ENCODE peak calls at places on chromosome X, in five cellular contexts. One of them, this sample, is unnamed.

GRCh38 chrX:35380808-35381700 is 417.1 kb upstream of the MAGEB16 start:
- DNase-seq in HCT116: no peak
- DNase-seq in fibroblast of lung: peak; percentile 23
- DNase-seq in GM23248: peak; percentile 28
- DNase-seq in BJ: no peak
- DNase-seq in this sample: no peak

GRCh38 chrX:141969706-141970105 is 66.0 kb downstream of the MAGEC1 start:
- DNase-seq in GM23248: no peak
- DNase-seq in HCT116: no peak
- DNase-seq in BJ: no peak
- DNase-seq in fibroblast of lung: no peak
- DNase-seq in this sample: no peak

GRCh38 chrX:128518508-128518907 is 466.3 kb upstream of the ACTRT1 start:
- DNase-seq in HCT116: no peak
- DNase-seq in fibroblast of lung: no peak
- DNase-seq in GM23248: peak; percentile 0
- DNase-seq in BJ: no peak
- DNase-seq in this sample: no peak

GRCh38 chrX:154321624-154322023 is 26.0 kb downstream of the TKTL1 start:
- DNase-seq in GM23248: peak; percentile 20
- DNase-seq in BJ: no peak
- DNase-seq in HCT116: no peak
- DNase-seq in fibroblast of lung: no peak
- DNase-seq in this sample: no peak

GRCh38 chrX:45196701-45197100 is 4.0 kb downstream of the DIPK2B start:
- DNase-seq in HCT116: no peak
- DNase-seq in GM23248: peak; percentile 38
- DNase-seq in fibroblast of lung: peak; percentile 19
- DNase-seq in BJ: no peak
- DNase-seq in this sample: no peak

GRCh38 chrX:136325377-136325776 is 24.6 kb downstream of the ADGRG4 start:
- DNase-seq in HCT116: no peak
- DNase-seq in BJ: no peak
- DNase-seq in fibroblast of lung: no peak
- DNase-seq in GM23248: no peak
- DNase-seq in this sample: no peak

GRCh38 chrX:30085571-30085970 is 129.8 kb upstream of the MAGEB2 start:
- DNase-seq in BJ: no peak
- DNase-seq in GM23248: no peak
- DNase-seq in fibroblast of lung: no peak
- DNase-seq in HCT116: no peak
- DNase-seq in this sample: no peak

GRCh38 chrX:137031517-137032377 is 2.0 kb downstream of the GPR101 start:
- DNase-seq in fibroblast of lung: peak; percentile 29
- DNase-seq in BJ: no peak
- DNase-seq in HCT116: no peak
- DNase-seq in GM23248: peak; percentile 55
- DNase-seq in this sample: peak; percentile 42

GRCh38 chrX:41475166-41475565 is 28.0 kb downstream of the NYX start:
- DNase-seq in GM23248: no peak
- DNase-seq in fibroblast of lung: no peak
- DNase-seq in BJ: no peak
- DNase-seq in HCT116: no peak
- DNase-seq in this sample: no peak

GRCh38 chrX:13495232-13495631 is 74.2 kb upstream of the EGFL6 start:
- DNase-seq in BJ: no peak
- DNase-seq in GM23248: no peak
- DNase-seq in fibroblast of lung: no peak
- DNase-seq in HCT116: peak; percentile 23
- DNase-seq in this sample: no peak

GRCh38 chrX:137848291-137848905 is 282.5 kb downstream of the ZIC3 start:
- DNase-seq in BJ: no peak
- DNase-seq in HCT116: no peak
- DNase-seq in GM23248: no peak
- DNase-seq in fibroblast of lung: no peak
- DNase-seq in this sample: no peak

GRCh38 chrX:132127748-132128147 is at the start of gene FRMD7:
- DNase-seq in BJ: no peak
- DNase-seq in GM23248: no peak
- DNase-seq in fibroblast of lung: peak; percentile 3
- DNase-seq in HCT116: no peak
- DNase-seq in this sample: no peak

GRCh38 chrX:120200851-120201250 is 42.4 kb downstream of the RHOXF2 start:
- DNase-seq in fibroblast of lung: no peak
- DNase-seq in HCT116: no peak
- DNase-seq in BJ: no peak
- DNase-seq in GM23248: no peak
- DNase-seq in this sample: no peak

GRCh38 chrX:41733939-41734338 is 10.0 kb downstream of the GPR82 start:
- DNase-seq in BJ: no peak
- DNase-seq in HCT116: no peak
- DNase-seq in fibroblast of lung: no peak
- DNase-seq in GM23248: no peak
- DNase-seq in this sample: no peak

GRCh38 chrX:48919947-48920712 is 1.3 kb upstream of the PIM2 start:
- DNase-seq in GM23248: no peak
- DNase-seq in fibroblast of lung: no peak
- DNase-seq in BJ: no peak
- DNase-seq in HCT116: no peak
- DNase-seq in this sample: no peak

GRCh38 chrX:1468250-1468772 is 15.6 kb upstream of the ASMTL start:
- DNase-seq in HCT116: no peak
- DNase-seq in GM23248: peak; percentile 70
- DNase-seq in fibroblast of lung: no peak
- DNase-seq in BJ: no peak
- DNase-seq in this sample: peak; percentile 95

GRCh38 chrX:68942141-68942540 is 113.3 kb downstream of the EFNB1 start:
- DNase-seq in fibroblast of lung: no peak
- DNase-seq in BJ: no peak
- DNase-seq in HCT116: no peak
- DNase-seq in GM23248: no peak
- DNase-seq in this sample: no peak
- H3K27me3 ChIP-seq in fibroblast of lung: peaks cover 4% of the 10 kb centered on the region
- H3K27me3 ChIP-seq in BJ: no peaks in the 10 kb centered on the region
- H3K27me3 ChIP-seq in HCT116: no peaks in the 10 kb centered on the region
- H3K27me3 ChIP-seq in GM23248: no peaks in the 10 kb centered on the region
- H3K27me3 ChIP-seq in this sample: no peaks in the 10 kb centered on the region

DNA sequence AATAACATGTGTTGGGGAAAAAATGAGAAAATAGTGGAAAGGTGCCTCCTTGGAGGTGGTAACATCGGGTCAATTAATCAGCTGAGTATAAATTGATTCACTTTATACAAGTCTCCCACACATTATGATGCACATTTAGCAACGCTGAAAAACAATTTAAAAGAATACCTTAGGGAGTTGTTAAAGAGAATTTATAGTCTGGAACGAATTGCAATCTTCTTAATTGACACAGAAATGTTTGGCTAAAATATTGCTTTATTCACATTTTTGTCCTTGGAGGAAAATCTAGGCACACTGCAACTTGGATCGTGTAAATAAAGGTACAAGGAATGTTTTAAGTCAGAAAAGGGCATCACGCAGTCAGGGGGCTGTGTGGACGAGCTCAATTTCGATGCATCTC is 84.2 kb downstream of the HPRT1 start:
- DNase-seq in GM23248: peak; percentile 40
- DNase-seq in BJ: no peak
- DNase-seq in HCT116: no peak
- DNase-seq in fibroblast of lung: no peak
- DNase-seq in this sample: no peak
- H3K4me3 ChIP-seq in GM23248: no peak overlapping the region
- H3K4me3 ChIP-seq in BJ: no peak overlapping the region
- H3K4me3 ChIP-seq in HCT116: no peak overlapping the region
- H3K4me3 ChIP-seq in fibroblast of lung: no peak overlapping the region
- H3K4me3 ChIP-seq in this sample: no peak overlapping the region

DNA sequence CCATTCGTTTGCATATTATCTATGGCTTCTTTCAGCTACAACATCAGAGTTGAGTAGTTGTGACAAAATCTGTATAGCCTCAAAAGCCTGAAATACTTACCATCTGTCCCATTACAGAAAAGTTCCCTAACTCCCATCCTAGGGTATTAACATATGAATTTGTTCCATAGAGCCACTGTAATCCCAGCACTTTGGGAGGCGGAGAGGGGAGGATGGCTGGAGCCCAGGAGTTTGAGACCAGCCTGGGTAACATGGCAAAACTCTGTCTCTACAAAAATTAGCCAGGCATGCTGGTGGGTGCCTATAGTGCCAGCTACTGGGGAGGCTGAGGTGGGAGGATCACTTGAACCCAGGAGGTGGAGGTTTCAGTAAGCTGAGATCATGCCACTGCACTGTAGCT is 53.1 kb downstream of the AMELX start:
- DNase-seq in HCT116: no peak
- DNase-seq in fibroblast of lung: no peak
- DNase-seq in BJ: no peak
- DNase-seq in GM23248: no peak
- DNase-seq in this sample: no peak
- H3K27me3 ChIP-seq in HCT116: no peaks in the 10 kb centered on the region
- H3K27me3 ChIP-seq in fibroblast of lung: no peaks in the 10 kb centered on the region
- H3K27me3 ChIP-seq in BJ: no peaks in the 10 kb centered on the region
- H3K27me3 ChIP-seq in GM23248: no peaks in the 10 kb centered on the region
- H3K27me3 ChIP-seq in this sample: no peaks in the 10 kb centered on the region

DNA sequence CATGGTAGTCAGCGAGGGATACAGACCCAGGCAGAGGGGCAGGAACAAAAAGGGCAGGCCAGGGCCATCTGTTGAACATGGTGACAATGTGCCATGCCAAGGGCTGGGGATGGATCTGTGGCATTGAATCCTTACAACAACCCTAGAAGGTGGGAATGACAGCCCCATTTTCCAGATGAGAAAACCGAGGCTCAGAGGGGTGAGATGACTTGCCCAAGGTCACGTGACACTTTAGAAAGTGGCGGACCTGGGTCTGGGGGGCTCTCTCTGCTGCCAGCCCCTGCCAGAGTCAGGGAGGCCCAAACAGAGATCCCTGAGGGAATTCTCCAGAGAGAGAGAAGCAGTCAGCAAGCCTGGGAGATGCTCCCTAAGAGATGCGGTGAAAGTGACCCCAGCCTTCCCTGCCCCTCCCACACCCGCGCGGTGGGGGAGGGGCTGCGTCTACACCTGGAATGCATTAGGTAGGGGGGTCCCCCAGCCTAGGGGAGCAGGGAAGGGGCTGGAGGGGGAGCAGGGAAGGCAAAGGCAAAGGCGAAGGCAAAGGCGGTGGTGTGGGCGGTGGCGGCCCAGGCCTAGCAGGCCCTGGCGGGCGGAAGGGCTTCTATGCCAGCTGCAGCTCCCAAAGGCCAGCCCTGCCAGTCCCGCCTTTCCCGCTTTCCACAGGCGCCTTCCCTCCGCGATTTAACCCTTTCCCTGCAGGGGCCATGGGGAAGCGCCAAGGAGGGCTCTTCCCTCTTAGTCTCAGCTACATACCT is 13.0 kb downstream of the FGD1 start:
- DNase-seq in BJ: no peak
- DNase-seq in GM23248: peak; percentile 55
- DNase-seq in fibroblast of lung: no peak
- DNase-seq in HCT116: no peak
- DNase-seq in this sample: no peak
- H3K4me3 ChIP-seq in BJ: no peak overlapping the region
- H3K4me3 ChIP-seq in GM23248: no peak overlapping the region
- H3K4me3 ChIP-seq in fibroblast of lung: no peak overlapping the region
- H3K4me3 ChIP-seq in HCT116: no peak overlapping the region
- H3K4me3 ChIP-seq in this sample: no peak overlapping the region

GRCh38 chrX:72351606-72352338 is 46.1 kb upstream of the CITED1 start:
- DNase-seq in fibroblast of lung: peak; percentile 9
- DNase-seq in BJ: peak; percentile 19
- DNase-seq in HCT116: no peak
- DNase-seq in GM23248: peak; percentile 53
- DNase-seq in this sample: no peak
- H3K27me3 ChIP-seq in fibroblast of lung: no peaks in the 10 kb centered on the region
- H3K27me3 ChIP-seq in BJ: no peaks in the 10 kb centered on the region
- H3K27me3 ChIP-seq in HCT116: no peaks in the 10 kb centered on the region
- H3K27me3 ChIP-seq in GM23248: no peaks in the 10 kb centered on the region
- H3K27me3 ChIP-seq in this sample: no peaks in the 10 kb centered on the region

GRCh38 chrX:104270916-104271512 is 16.3 kb upstream of the ESX1 start:
- DNase-seq in HCT116: peak; percentile 50
- DNase-seq in fibroblast of lung: peak; percentile 41
- DNase-seq in GM23248: peak; percentile 55
- DNase-seq in BJ: no peak
- DNase-seq in this sample: peak; percentile 60
- H3K4me3 ChIP-seq in HCT116: no peak overlapping the region
- H3K4me3 ChIP-seq in fibroblast of lung: peak overlapping the region; percentile 68
- H3K4me3 ChIP-seq in GM23248: peak overlapping the region; percentile 65
- H3K4me3 ChIP-seq in BJ: no peak overlapping the region
- H3K4me3 ChIP-seq in this sample: no peak overlapping the region